ENCODE peak calls at places on chromosome 21, in six cellular contexts. K is A549, N is SK-N-SH, O is IMR-90, I is HepG2, F is K562. S is an unnamed sample. For H3K4me1, the result is how much of the 10 kb centered on the place peaks cover.

GRCh38 chr21:37463083-37463780 is 96.7 kb downstream of the DYRK1A start:
- DNase-seq in K (peak), N (peak), O (peak), I (peak), F (peak), S (peak)

GRCh38 chr21:46008893-46009635 is 27.5 kb downstream of the COL6A1 start:
- DNase-seq in K (no peak), N (peak), O (no peak), I (no peak), F (no peak), S (no peak)

GRCh38 chr21:37074195-37074510 is 1.1 kb downstream of the TTC3 start:
- DNase-seq in K (peak), N (peak), O (no peak), I (no peak), F (peak), S (no peak)

GRCh38 chr21:45487161-45487806 is 55.0 kb downstream of the SLC19A1 start:
- DNase-seq in K (no peak), N (no peak), O (no peak), I (no peak), F (no peak), S (no peak)

GRCh38 chr21:36120304-36120902 is 14.5 kb upstream of the CBR3 start:
- DNase-seq in K (no peak), N (no peak), O (peak), I (no peak), F (no peak), S (no peak)

GRCh38 chr21:33751120-33751519 is 108.8 kb downstream of the ITSN1 start:
- DNase-seq in K (no peak), N (no peak), O (peak), I (no peak), F (peak), S (no peak)

GRCh38 chr21:14072761-14073535 is 137.8 kb downstream of the LIPI start:
- DNase-seq in K (no peak), N (no peak), O (no peak), I (no peak), F (no peak), S (no peak)

GRCh38 chr21:36694041-36694515 is 4.8 kb upstream of the SIM2 start:
- DNase-seq in K (no peak), N (peak), O (peak), I (no peak), F (no peak), S (no peak)

GRCh38 chr21:31326478-31327247 is 17.4 kb downstream of the TIAM1 start:
- DNase-seq in K (no peak), N (no peak), O (no peak), I (no peak), F (no peak), S (peak)

GRCh38 chr21:36211660-36212512 is 55.3 kb downstream of the DOP1B start:
- DNase-seq in K (no peak), N (no peak), O (peak), I (no peak), F (no peak), S (no peak)

GRCh38 chr21:16072692-16073091 is 342.9 kb downstream of the USP25 start:
- DNase-seq in K (no peak), N (no peak), O (peak), I (no peak), F (no peak), S (no peak)

GRCh38 chr21:26115346-26115745 is 55.2 kb downstream of the APP start:
- DNase-seq in K (peak), N (peak), O (no peak), I (no peak), F (no peak), S (no peak)

GRCh38 chr21:45407629-45408247 is 2.8 kb downstream of the COL18A1 start:
- DNase-seq in K (no peak), N (no peak), O (no peak), I (no peak), F (no peak), S (no peak)

GRCh38 chr21:45451771-45452182 is 46.8 kb downstream of the COL18A1 start:
- DNase-seq in K (no peak), N (no peak), O (no peak), I (no peak), F (no peak), S (no peak)

GRCh38 chr21:43865471-43866181 is 603 bp downstream of the AGPAT3 start:
- DNase-seq in K (no peak), N (peak), O (peak), I (no peak), F (peak), S (no peak)

GRCh38 chr21:43874085-43874785 is 9.2 kb downstream of the AGPAT3 start:
- DNase-seq in K (no peak), N (no peak), O (no peak), I (no peak), F (no peak), S (no peak)

GRCh38 chr21:28111151-28111619 is 881.5 kb downstream of the LTN1 start:
- DNase-seq in K (no peak), N (peak), O (peak), I (no peak), F (no peak), S (no peak)

GRCh38 chr21:31909772-31910470 is 37.1 kb downstream of the HUNK start:
- DNase-seq in K (no peak), N (no peak), O (no peak), I (no peak), F (no peak), S (no peak)

DNA sequence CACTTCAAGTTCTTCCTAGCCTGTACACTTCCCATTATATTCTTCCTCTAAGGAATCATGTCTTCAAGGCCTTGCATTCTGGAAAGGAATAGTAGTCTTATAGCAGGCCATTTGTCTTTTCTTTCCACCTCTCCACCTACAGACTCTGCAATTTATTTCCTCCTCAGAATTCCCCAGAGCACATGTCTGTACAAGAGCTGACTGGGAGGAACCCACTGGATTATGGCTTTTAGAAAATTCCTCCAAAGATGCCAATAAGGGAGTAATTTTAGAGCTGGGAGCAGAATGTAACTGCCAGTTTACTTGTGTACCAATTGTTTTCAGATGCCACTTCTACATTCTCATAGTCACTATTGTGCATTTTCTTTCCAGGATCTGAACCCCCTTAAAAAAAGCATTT is 3.4 kb upstream of the PSMG1 start:
- DNase-seq in K (no peak), N (no peak), O (no peak), I (no peak), F (no peak), S (no peak)
- H3K4me1 ChIP-seq in K (under half), N (under half), O (under half), I (under half), F (under half), S (under half)

DNA sequence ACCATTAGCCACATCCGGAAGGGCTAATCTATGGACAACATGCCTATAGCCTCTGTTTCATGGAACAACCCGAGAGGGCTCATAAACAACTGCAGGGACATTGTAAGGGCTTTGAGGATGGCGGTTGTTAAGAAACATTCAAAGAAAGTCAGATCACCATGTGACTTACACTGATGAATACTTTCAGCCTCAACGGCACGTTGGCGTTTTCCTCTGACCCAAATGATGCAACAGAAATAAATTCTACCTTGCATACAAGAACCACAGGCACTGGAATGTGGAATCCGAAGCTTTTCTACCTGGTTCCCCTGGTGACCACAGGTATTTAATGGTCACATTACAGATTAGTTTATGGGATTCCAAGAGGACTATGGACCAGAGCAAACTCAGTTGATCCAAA is 107.0 kb downstream of the CLIC6 start:
- DNase-seq in K (no peak), N (no peak), O (no peak), I (no peak), F (no peak), S (no peak)
- TF ChIP-seq SMC3 in K (no peak), N (no peak), O (no peak), I (no peak), F (no peak), S (no peak)

GRCh38 chr21:41874611-41875010 is 4.5 kb downstream of the PRDM15 start:
- DNase-seq in K (no peak), N (no peak), O (no peak), I (no peak), F (no peak), S (no peak)
- H3K4me1 ChIP-seq in K (under half), N (under half), O (under half), I (under half), F (under half), S (under half)

DNA sequence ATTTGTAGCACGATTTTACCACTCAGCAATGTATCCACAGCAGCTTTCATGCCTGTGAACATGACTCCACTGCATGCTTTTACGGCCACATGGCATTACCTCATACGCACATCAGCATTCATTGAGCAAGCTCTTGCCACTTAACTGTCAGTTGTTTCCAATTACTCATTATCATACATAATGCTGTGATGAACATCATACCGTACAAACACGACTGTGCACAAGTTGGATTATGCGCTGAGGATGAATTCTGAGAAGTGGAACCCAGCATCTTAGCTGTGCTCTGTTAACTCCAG is 9.6 kb downstream of the UMODL1 start:
- DNase-seq in K (no peak), N (no peak), O (peak), I (no peak), F (no peak), S (no peak)
- TF ChIP-seq SMC3 in K (no peak), N (no peak), O (no peak), I (no peak), F (no peak), S (no peak)

GRCh38 chr21:41759214-41759840 is 7.5 kb downstream of the RIPK4 start:
- DNase-seq in K (no peak), N (no peak), O (no peak), I (no peak), F (no peak), S (no peak)
- H3K4me1 ChIP-seq in K (half or more), N (under half), O (under half), I (half or more), F (under half), S (under half)

S was measured in GM12878.